ENCODE peak calls at places on chromosomes 11 and 22, in ten cellular contexts. H is GM23338; V is head of caudate nucleus; W is fibroblast of villous mesenchyme; L is stimulated activated CD8-positive, alpha-beta memory T cell treated with anti-CD3 and anti-CD28 coated beads, Interleukin-2, amount 100 ng/mL, for 1 hour; G is PC-3; Z is cerebellum; T is NCI-H1105 treated with DMSO at 0.1 percent for 48 hours; A is stimulated activated CD4-positive, alpha-beta T cell treated with anti-CD3 and anti-CD28 coated beads, Interleukin-1b, Interleukin-23, amount 100 ng/mL, for 24 hours; D is neuronal stem cell. F is an unnamed sample.

GRCh38 chr22:27816552-27816951 is 15.0 kb upstream of the MN1 start:
- DNase-seq in H (no peak), V (no peak), W (no peak), L (no peak), G (no peak), Z (no peak), T (no peak), A (no peak), D (no peak), F (no peak)

GRCh38 chr22:41697126-41697775 is 2.1 kb upstream of the MEI1 start:
- DNase-seq in H (peak), V (peak), W (peak), L (peak), G (peak), Z (peak), T (peak), A (peak), D (peak), F (peak)

GRCh38 chr22:27537481-27537891 is 264.1 kb downstream of the MN1 start:
- DNase-seq in H (no peak), V (no peak), W (peak), L (no peak), G (no peak), Z (no peak), T (no peak), A (no peak), D (no peak), F (no peak)

GRCh38 chr22:35970601-35971417 is 57.8 kb downstream of the RBFOX2 start:
- DNase-seq in H (no peak), V (no peak), W (no peak), L (no peak), G (peak), Z (no peak), T (no peak), A (no peak), D (no peak), F (no peak)

GRCh38 chr22:20135846-20136602 is 4.4 kb downstream of the ZDHHC8 start:
- DNase-seq in H (no peak), V (no peak), W (no peak), L (no peak), G (no peak), Z (no peak), T (no peak), A (no peak), D (no peak), F (no peak)

GRCh38 chr11:5815534-5815933 is 6.8 kb downstream of the OR52N2 start:
- DNase-seq in H (no peak), V (no peak), W (no peak), L (no peak), G (no peak), Z (no peak), T (no peak), A (no peak), D (no peak), F (no peak)

GRCh38 chr11:79219186-79220045 is 221.4 kb downstream of the TENM4 start:
- DNase-seq in H (no peak), V (no peak), W (no peak), L (no peak), G (peak), Z (no peak), T (no peak), A (no peak), D (no peak), F (no peak)

GRCh38 chr11:1049431-1049891 is 12.9 kb upstream of the MUC6 start:
- DNase-seq in H (no peak), V (no peak), W (no peak), L (no peak), G (no peak), Z (no peak), T (peak), A (no peak), D (no peak), F (no peak)

GRCh38 chr11:7449196-7449840 is 36.0 kb upstream of the OLFML1 start:
- DNase-seq in H (no peak), V (no peak), W (no peak), L (no peak), G (no peak), Z (no peak), T (no peak), A (no peak), D (no peak), F (no peak)

GRCh38 chr11:114317738-114318137 is 21.5 kb downstream of the NNMT start:
- DNase-seq in H (peak), V (no peak), W (peak), L (no peak), G (peak), Z (no peak), T (no peak), A (no peak), D (peak), F (no peak)

GRCh38 chr11:65809496-65809895 is 22.6 kb downstream of the OVOL1 start:
- DNase-seq in H (no peak), V (no peak), W (no peak), L (no peak), G (no peak), Z (no peak), T (no peak), A (no peak), D (no peak), F (no peak)

GRCh38 chr11:18789942-18790341 is 1.7 kb downstream of the PTPN5 start:
- DNase-seq in H (no peak), V (no peak), W (no peak), L (no peak), G (no peak), Z (no peak), T (no peak), A (no peak), D (no peak), F (no peak)

GRCh38 chr22:32801436-32802290 is at the start of gene TIMP3:
- DNase-seq in H (peak), V (peak), W (peak), L (no peak), G (no peak), Z (peak), T (peak), A (peak), D (peak), F (peak)

GRCh38 chr11:113317297-113317696 is 2.9 kb downstream of the TTC12 start:
- DNase-seq in H (no peak), V (no peak), W (no peak), L (no peak), G (no peak), Z (no peak), T (no peak), A (no peak), D (no peak), F (no peak)

GRCh38 chr11:43789700-43790443 is 90.8 kb upstream of the ALKBH3 start:
- DNase-seq in H (no peak), V (no peak), W (peak), L (no peak), G (peak), Z (no peak), T (no peak), A (no peak), D (no peak), F (no peak)

GRCh38 chr22:23557467-23557866 is 22.6 kb downstream of the IGLL1 start:
- DNase-seq in H (no peak), V (no peak), W (no peak), L (no peak), G (no peak), Z (no peak), T (no peak), A (no peak), D (no peak), F (peak)

GRCh38 chr11:105577645-105578044 is 32.2 kb upstream of the GRIA4 start:
- DNase-seq in H (no peak), V (no peak), W (peak), L (no peak), G (peak), Z (no peak), T (no peak), A (no peak), D (no peak), F (no peak)

GRCh38 chr11:77633856-77634425 is 3.7 kb downstream of the CLNS1A start:
- DNase-seq in H (no peak), V (no peak), W (peak), L (no peak), G (no peak), Z (no peak), T (no peak), A (no peak), D (no peak), F (no peak)

GRCh38 chr22:50731811-50732624 is 6.0 kb upstream of the ACR start:
- DNase-seq in H (peak), V (peak), W (peak), L (peak), G (peak), Z (peak), T (no peak), A (peak), D (no peak), F (peak)

GRCh38 chr11:44750440-44751005 is 23.8 kb downstream of the TSPAN18 start:
- DNase-seq in H (no peak), V (no peak), W (no peak), L (no peak), G (no peak), Z (no peak), T (no peak), A (no peak), D (no peak), F (no peak)

GRCh38 chr22:27782065-27782464 is 19.5 kb downstream of the MN1 start:
- DNase-seq in H (no peak), V (no peak), W (no peak), L (no peak), G (no peak), Z (no peak), T (no peak), A (no peak), D (no peak), F (no peak)

GRCh38 chr11:1637628-1638027 is 8.1 kb downstream of the KRTAP5-5 start:
- DNase-seq in H (no peak), V (no peak), W (no peak), L (no peak), G (no peak), Z (no peak), T (no peak), A (no peak), D (no peak), F (no peak)

F was measured in activated CD8-positive, alpha-beta memory T cell treated with anti-CD3 and anti-CD28 coated beads, Interleukin-2, amount 50 U/mL, for 48 hours.